ENCODE peak calls at places on chromosomes 3 and 15, in four cellular contexts. H is heart left ventricle, N is cardiac fibroblast, Q is GM20000. S is an unnamed sample.

GRCh38 chr3:56806407-56806806 is 4.7 kb upstream of the ARHGEF3 start:
- DNase-seq in H (no peak), N (no peak), Q (no peak), S (no peak)

GRCh38 chr3:99332726-99333125 is 305.7 kb upstream of the COL8A1 start:
- DNase-seq in Q (no peak), H (no peak), N (no peak), S (no peak)

GRCh38 chr3:178152010-178152409 is 384.2 kb upstream of the KCNMB2 start:
- DNase-seq in N (peak), H (no peak), Q (no peak), S (no peak)

GRCh38 chr3:122694966-122695365 is 14.3 kb downstream of the PARP14 start:
- DNase-seq in Q (peak), H (no peak), N (no peak), S (no peak)

GRCh38 chr3:122560680-122561079 is 3.4 kb downstream of the PARP9 start:
- DNase-seq in N (peak), Q (peak), H (peak), S (peak)

GRCh38 chr3:133113526-133113925 is 75.3 kb downstream of the TMEM108 start:
- DNase-seq in N (no peak), Q (no peak), H (no peak), S (no peak)

GRCh38 chr3:51198476-51198875 is 186.6 kb upstream of the MANF start:
- DNase-seq in N (no peak), H (no peak), Q (no peak), S (no peak)

GRCh38 chr3:45682786-45683185 is 6.4 kb upstream of the SACM1L start:
- DNase-seq in N (no peak), Q (no peak), H (no peak), S (no peak)

GRCh38 chr3:39178553-39178952 is 13.8 kb downstream of the XIRP1 start:
- DNase-seq in Q (peak), H (no peak), N (peak), S (no peak)

GRCh38 chr3:121072128-121072527 is 164.1 kb downstream of the STXBP5L start:
- DNase-seq in H (no peak), N (peak), Q (no peak), S (no peak)

GRCh38 chr3:141255137-141255536 is 23.5 kb downstream of the PXYLP1 start:
- DNase-seq in N (no peak), Q (no peak), H (no peak), S (no peak)

GRCh38 chr3:63824309-63824708 is 5.2 kb downstream of the C3orf49 start:
- DNase-seq in H (no peak), Q (no peak), N (no peak), S (no peak)

GRCh38 chr3:126355777-126356372 is 1.3 kb downstream of the KLF15 start:
- DNase-seq in H (peak), Q (peak), N (peak), S (peak)

GRCh38 chr3:77411990-77412389 is 372.1 kb downstream of the ROBO2 start:
- DNase-seq in N (no peak), H (no peak), Q (no peak), S (no peak)

GRCh38 chr15:49707598-49707997 is 86.8 kb downstream of the DTWD1 start:
- DNase-seq in N (no peak), Q (no peak), H (no peak), S (no peak)

GRCh38 chr3:88626426-88627120 is 476.8 kb downstream of the C3orf38 start:
- DNase-seq in N (no peak), H (no peak), Q (no peak), S (no peak)

GRCh38 chr3:59607628-59608027 is 557.8 kb upstream of the CFAP20DC start:
- DNase-seq in H (no peak), Q (no peak), N (peak), S (no peak)

GRCh38 chr3:46271910-46272309 is 29.6 kb downstream of the CCR3 start:
- DNase-seq in Q (no peak), N (no peak), H (no peak), S (no peak)

GRCh38 chr3:44476181-44476599 is 1.3 kb downstream of the ZNF445 start:
- DNase-seq in Q (peak), N (peak), H (no peak), S (no peak)

GRCh38 chr3:76138921-76139320 is 353.6 kb upstream of the ZNF717 start:
- DNase-seq in Q (no peak), H (no peak), N (no peak), S (no peak)

GRCh38 chr3:53030864-53031445 is 14.9 kb downstream of the SFMBT1 start:
- DNase-seq in H (no peak), N (no peak), Q (no peak), S (no peak)

GRCh38 chr15:32029409-32029861 is 880 bp upstream of the CHRNA7 start:
- DNase-seq in H (no peak), N (no peak), Q (no peak), S (no peak)

GRCh38 chr3:71308836-71309235 is 274.7 kb downstream of the FOXP1 start:
- DNase-seq in Q (no peak), N (no peak), H (no peak), S (no peak)